ENCODE peak calls at places on chromosomes 4 and X, in five cellular contexts. One of them, this sample, is unnamed.

GRCh38 chr4:186514271-186514950 is 41.0 kb downstream of the MTNR1A start:
- DNase-seq in A549: no peak
- DNase-seq in HepG2: no peak
- DNase-seq in GM12878: no peak
- DNase-seq in endothelial cell of umbilical vein: no peak
- DNase-seq in this sample: no peak

GRCh38 chrX:72245461-72246089 is 6.7 kb upstream of the ERCC6L start:
- DNase-seq in GM12878: no peak
- DNase-seq in A549: peak
- DNase-seq in endothelial cell of umbilical vein: peak
- DNase-seq in HepG2: peak
- DNase-seq in this sample: peak

GRCh38 chr4:24274401-24275035 is 309.8 kb downstream of the DHX15 start:
- DNase-seq in endothelial cell of umbilical vein: no peak
- DNase-seq in GM12878: no peak
- DNase-seq in A549: no peak
- DNase-seq in HepG2: no peak
- DNase-seq in this sample: no peak

GRCh38 chr4:48742412-48742811 is 37.7 kb downstream of the FRYL start:
- DNase-seq in A549: no peak
- DNase-seq in endothelial cell of umbilical vein: peak
- DNase-seq in HepG2: no peak
- DNase-seq in GM12878: no peak
- DNase-seq in this sample: no peak

GRCh38 chr4:116839826-116840225 is 245.6 kb downstream of the TRAM1L1 start:
- DNase-seq in HepG2: no peak
- DNase-seq in GM12878: no peak
- DNase-seq in A549: no peak
- DNase-seq in endothelial cell of umbilical vein: no peak
- DNase-seq in this sample: peak

GRCh38 chr4:140005699-140006098 is 148.3 kb downstream of the MAML3 start:
- DNase-seq in GM12878: no peak
- DNase-seq in HepG2: no peak
- DNase-seq in A549: no peak
- DNase-seq in endothelial cell of umbilical vein: peak
- DNase-seq in this sample: no peak

GRCh38 chr4:89284828-89285227 is 22.8 kb downstream of the GPRIN3 start:
- DNase-seq in GM12878: no peak
- DNase-seq in A549: no peak
- DNase-seq in endothelial cell of umbilical vein: no peak
- DNase-seq in HepG2: no peak
- DNase-seq in this sample: no peak

GRCh38 chrX:150766351-150767044 is 73.3 kb downstream of the MTMR1 start:
- DNase-seq in HepG2: no peak
- DNase-seq in endothelial cell of umbilical vein: no peak
- DNase-seq in GM12878: no peak
- DNase-seq in A549: no peak
- DNase-seq in this sample: peak

GRCh38 chr4:69591374-69591773 is 48.1 kb downstream of the UGT2A2 start:
- DNase-seq in endothelial cell of umbilical vein: no peak
- DNase-seq in A549: no peak
- DNase-seq in HepG2: no peak
- DNase-seq in GM12878: no peak
- DNase-seq in this sample: no peak

GRCh38 chr4:76585897-76586360 is 150.9 kb downstream of the SHROOM3 start:
- DNase-seq in GM12878: no peak
- DNase-seq in endothelial cell of umbilical vein: peak
- DNase-seq in A549: peak
- DNase-seq in HepG2: peak
- DNase-seq in this sample: no peak

GRCh38 chrX:149540133-149540620 is 635 bp upstream of the EOLA1 start:
- DNase-seq in A549: peak
- DNase-seq in GM12878: no peak
- DNase-seq in endothelial cell of umbilical vein: no peak
- DNase-seq in HepG2: peak
- DNase-seq in this sample: peak

GRCh38 chr4:106201373-106201772 is 114.6 kb downstream of the TBCK start:
- DNase-seq in endothelial cell of umbilical vein: peak
- DNase-seq in GM12878: no peak
- DNase-seq in HepG2: peak
- DNase-seq in A549: no peak
- DNase-seq in this sample: peak

GRCh38 chr4:16122784-16123183 is 39.0 kb upstream of the PROM1 start:
- DNase-seq in GM12878: no peak
- DNase-seq in HepG2: no peak
- DNase-seq in A549: no peak
- DNase-seq in endothelial cell of umbilical vein: no peak
- DNase-seq in this sample: peak

GRCh38 chrX:130636277-130636676 is 234.5 kb downstream of the RBMX2 start:
- DNase-seq in GM12878: no peak
- DNase-seq in HepG2: no peak
- DNase-seq in A549: no peak
- DNase-seq in endothelial cell of umbilical vein: no peak
- DNase-seq in this sample: peak

GRCh38 chr4:100288167-100288566 is 97.9 kb upstream of the DDIT4L start:
- DNase-seq in GM12878: no peak
- DNase-seq in A549: no peak
- DNase-seq in HepG2: no peak
- DNase-seq in endothelial cell of umbilical vein: no peak
- DNase-seq in this sample: no peak

GRCh38 chrX:146224442-146224841 is 406.8 kb downstream of the SLITRK2 start:
- DNase-seq in HepG2: no peak
- DNase-seq in GM12878: no peak
- DNase-seq in endothelial cell of umbilical vein: no peak
- DNase-seq in A549: no peak
- DNase-seq in this sample: peak
- TF ChIP-seq CTCF in HepG2: no peak
- TF ChIP-seq CTCF in GM12878: peak
- TF ChIP-seq CTCF in endothelial cell of umbilical vein: no peak
- TF ChIP-seq CTCF in A549: no peak
- TF ChIP-seq CTCF in this sample: no peak

DNA sequence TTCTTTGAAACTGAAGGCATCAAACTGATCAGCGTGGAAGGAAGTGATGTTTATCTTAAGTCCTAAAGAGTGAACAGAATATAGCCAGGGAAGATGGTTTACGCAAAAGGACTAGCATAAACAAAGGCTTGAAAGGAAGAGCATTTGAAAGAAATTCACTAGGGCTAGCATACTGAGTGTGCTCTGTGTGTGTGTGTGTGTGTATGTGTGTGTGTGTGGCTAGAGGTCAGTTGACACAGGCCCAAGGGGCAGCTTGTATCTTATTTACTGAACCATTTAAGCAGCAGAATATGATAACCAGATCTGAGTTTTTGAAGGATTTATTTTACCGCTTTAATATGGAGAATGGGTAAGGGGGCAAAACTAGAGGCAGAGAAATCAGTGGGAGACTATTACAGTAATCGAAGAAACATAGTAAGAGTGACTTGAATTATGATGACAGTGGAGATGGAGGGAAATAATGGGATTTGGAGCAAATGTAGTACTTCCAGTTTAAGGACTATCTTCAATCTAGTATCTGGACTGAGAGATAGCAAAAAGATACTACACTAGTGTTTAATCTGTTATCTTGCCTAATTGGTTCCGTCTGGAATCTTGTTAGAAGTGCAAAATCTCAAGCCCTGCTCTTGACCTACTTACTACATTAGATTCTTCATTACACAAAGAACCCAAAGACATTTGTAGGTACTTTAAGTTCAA is 36.9 kb downstream of the CEP44 start:
- DNase-seq in GM12878: no peak
- DNase-seq in endothelial cell of umbilical vein: peak
- DNase-seq in A549: no peak
- DNase-seq in HepG2: no peak
- DNase-seq in this sample: no peak
- TF ChIP-seq POLR2A in GM12878: no peak
- TF ChIP-seq POLR2A in endothelial cell of umbilical vein: no peak
- TF ChIP-seq POLR2A in A549: no peak
- TF ChIP-seq POLR2A in HepG2: no peak
- TF ChIP-seq POLR2A in this sample: no peak

GRCh38 chrX:20116087-20116574 is 576 bp downstream of the MAP7D2 start:
- DNase-seq in endothelial cell of umbilical vein: no peak
- DNase-seq in GM12878: no peak
- DNase-seq in A549: no peak
- DNase-seq in HepG2: no peak
- DNase-seq in this sample: no peak

GRCh38 chrX:20112022-20112421 is 4.7 kb downstream of the MAP7D2 start:
- DNase-seq in GM12878: no peak
- DNase-seq in A549: no peak
- DNase-seq in HepG2: no peak
- DNase-seq in endothelial cell of umbilical vein: no peak
- DNase-seq in this sample: no peak

GRCh38 chrX:20118065-20118824 is 1.5 kb upstream of the MAP7D2 start:
- DNase-seq in HepG2: no peak
- DNase-seq in GM12878: no peak
- DNase-seq in endothelial cell of umbilical vein: no peak
- DNase-seq in A549: no peak
- DNase-seq in this sample: no peak

DNA sequence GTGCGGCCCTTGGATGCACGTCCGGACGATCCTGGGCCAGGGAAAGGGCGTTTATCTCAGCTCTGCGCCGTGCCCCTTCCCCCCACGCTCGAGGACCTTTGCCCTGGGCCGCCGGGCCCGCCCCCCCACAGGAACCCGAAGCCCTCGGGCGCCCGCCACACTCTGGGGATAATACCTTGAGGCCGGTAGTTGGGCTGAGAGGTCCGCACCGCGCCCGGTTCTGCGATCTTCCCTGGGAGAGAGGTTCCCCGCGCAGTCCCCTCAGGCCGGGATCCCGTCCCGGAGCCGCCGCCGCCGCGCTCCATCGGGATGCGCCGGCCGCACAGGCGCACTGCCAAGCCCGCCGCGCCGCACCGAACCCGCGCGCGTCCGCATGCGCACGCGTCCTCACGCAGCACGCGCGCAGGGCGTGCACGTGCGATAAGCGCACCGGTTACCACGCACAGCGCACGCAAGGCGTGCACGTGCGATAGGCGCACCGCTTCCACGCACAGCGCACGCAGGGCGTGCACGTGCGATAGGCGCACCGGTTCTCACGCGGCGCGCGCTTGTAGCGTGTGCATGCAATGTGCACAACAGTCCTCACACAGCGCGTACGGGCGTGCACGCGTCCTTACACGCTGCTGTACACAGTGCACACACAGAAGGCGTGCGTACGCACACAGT is at the start of gene MAP7D2:
- DNase-seq in A549: peak
- DNase-seq in endothelial cell of umbilical vein: no peak
- DNase-seq in HepG2: peak
- DNase-seq in GM12878: no peak
- DNase-seq in this sample: no peak
- TF ChIP-seq MYC in A549: no peak
- TF ChIP-seq MYC in endothelial cell of umbilical vein: no peak
- TF ChIP-seq MYC in HepG2: peak
- TF ChIP-seq MYC in GM12878: no peak
- TF ChIP-seq MYC in this sample: no peak

GRCh38 chrX:25427873-25428555 is 412.2 kb upstream of the ARX start:
- DNase-seq in HepG2: no peak
- DNase-seq in GM12878: no peak
- DNase-seq in endothelial cell of umbilical vein: no peak
- DNase-seq in A549: no peak
- DNase-seq in this sample: peak
- TF ChIP-seq CTCF in HepG2: peak
- TF ChIP-seq CTCF in GM12878: peak
- TF ChIP-seq CTCF in endothelial cell of umbilical vein: no peak
- TF ChIP-seq CTCF in A549: no peak
- TF ChIP-seq CTCF in this sample: peak

GRCh38 chr4:146175541-146176453 is at the start of gene LSM6:
- DNase-seq in A549: peak
- DNase-seq in HepG2: peak
- DNase-seq in endothelial cell of umbilical vein: peak
- DNase-seq in GM12878: peak
- DNase-seq in this sample: peak
- TF ChIP-seq POLR2A in A549: peak
- TF ChIP-seq POLR2A in HepG2: peak
- TF ChIP-seq POLR2A in endothelial cell of umbilical vein: peak
- TF ChIP-seq POLR2A in GM12878: peak
- TF ChIP-seq POLR2A in this sample: peak